ENCODE peak calls at places on chromosomes 11 and 22, in six cellular contexts. W is dorsolateral prefrontal cortex, G is T-helper 9 cell, L is H9, M is substantia nigra, S is astrocyte of the spinal cord. V is an unnamed sample.

GRCh38 chr11:131922220-131922619 is 551.8 kb downstream of the NTM start:
- DNase-seq in S (no peak), L (no peak), M (no peak), W (no peak), G (no peak), V (no peak)

GRCh38 chr11:115980747-115981475 is 476.7 kb upstream of the CADM1 start:
- DNase-seq in G (no peak), L (no peak), S (no peak), W (no peak), M (no peak), V (no peak)

GRCh38 chr11:88478136-88478785 is 140.7 kb upstream of the CTSC start:
- DNase-seq in S (no peak), G (no peak), L (no peak), M (no peak), W (no peak), V (no peak)

GRCh38 chr11:35142481-35143207 is 3.7 kb downstream of the CD44 start:
- DNase-seq in G (no peak), W (no peak), S (no peak), L (no peak), M (no peak), V (no peak)

GRCh38 chr11:73982990-73983763 is 534 bp upstream of the UCP2 start:
- DNase-seq in G (peak; percentile 84), W (peak; percentile 92), L (peak; percentile 97), S (peak; percentile 91), M (peak; percentile 89), V (peak; percentile 94)

GRCh38 chr22:49992921-49993648 is 19.5 kb downstream of the IL17REL start:
- DNase-seq in L (peak; percentile 74), G (peak; percentile 52), S (peak; percentile 23), M (peak; percentile 69), W (peak; percentile 93), V (peak; percentile 86)

GRCh38 chr22:19868773-19869471 is 14.2 kb upstream of the GNB1L start:
- DNase-seq in S (peak; percentile 13), G (no peak), L (peak; percentile 29), W (peak; percentile 70), M (no peak), V (peak; percentile 73)

GRCh38 chr11:66595245-66595904 is 2.4 kb downstream of the CCS start:
- DNase-seq in L (no peak), M (no peak), S (no peak), G (no peak), W (no peak), V (peak; percentile 42)

GRCh38 chr11:119615003-119615878 is 113.8 kb downstream of the NECTIN1 start:
- DNase-seq in W (peak; percentile 86), L (no peak), G (no peak), S (peak; percentile 73), M (no peak), V (peak; percentile 91)

GRCh38 chr11:16381177-16381576 is 24.8 kb upstream of the SOX6 start:
- DNase-seq in W (no peak), S (no peak), L (no peak), G (no peak), M (no peak), V (no peak)

GRCh38 chr11:112453601-112454577 is 193.2 kb upstream of the PLET1 start:
- DNase-seq in M (no peak), S (peak; percentile 8), L (peak; percentile 52), G (peak; percentile 21), W (peak; percentile 14), V (no peak)

GRCh38 chr11:27255447-27255828 is 107.6 kb downstream of the CCDC34 start:
- DNase-seq in S (peak; percentile 90), W (no peak), G (no peak), L (no peak), M (no peak), V (no peak)

GRCh38 chr22:50276143-50276542 is 6.0 kb upstream of the MAPK11 start:
- DNase-seq in L (peak; percentile 54), G (peak; percentile 40), S (peak; percentile 49), M (no peak), W (peak; percentile 82), V (peak; percentile 73)

GRCh38 chr11:95135155-95135554 is 45.5 kb downstream of the ENDOD1 start:
- DNase-seq in W (no peak), G (no peak), M (no peak), L (no peak), S (no peak), V (no peak)

V was measured in pons.